ENCODE peak calls at places on chromosomes 1 and 21, in six cellular contexts. M, B, W, S, D and H are unnamed samples.

GRCh38 chr1:27301052-27301422 is 20.9 kb upstream of the TMEM222 start:
- DNase-seq in M (no peak), B (no peak), W (no peak), S (no peak), D (no peak), H (no peak)

GRCh38 chr1:79617777-79618176 is 611.2 kb upstream of the ADGRL4 start:
- DNase-seq in M (no peak), B (no peak), W (no peak), S (no peak), D (no peak), H (no peak)

GRCh38 chr21:34894401-34894800 is 154.7 kb downstream of the RUNX1 start:
- DNase-seq in M (no peak), B (no peak), W (no peak), S (no peak), D (no peak), H (no peak)

GRCh38 chr21:31879251-31879650 is 6.4 kb downstream of the HUNK start:
- DNase-seq in M (no peak), B (no peak), W (no peak), S (no peak), D (no peak), H (no peak)

GRCh38 chr1:13965770-13966398 is 265.9 kb downstream of the PRDM2 start:
- DNase-seq in M (peak; percentile 26), B (peak; percentile 73), W (peak; percentile 72), S (peak; percentile 43), D (no peak), H (no peak)

GRCh38 chr1:183655562-183656075 is 2.5 kb upstream of the APOBEC4 start:
- DNase-seq in M (peak; percentile 84), B (peak; percentile 73), W (peak; percentile 83), S (peak; percentile 79), D (peak; percentile 61), H (peak; percentile 30)

GRCh38 chr1:234617986-234618725 is 8.2 kb upstream of the IRF2BP2 start:
- DNase-seq in M (peak; percentile 85), B (no peak), W (no peak), S (no peak), D (no peak), H (no peak)

GRCh38 chr1:36309397-36309796 is 3.2 kb downstream of the SH3D21 start:
- DNase-seq in M (no peak), B (no peak), W (no peak), S (no peak), D (no peak), H (no peak)

GRCh38 chr1:91007827-91008226 is 14.0 kb downstream of the ZNF644 start:
- DNase-seq in M (no peak), B (no peak), W (no peak), S (no peak), D (no peak), H (no peak)

GRCh38 chr1:53385276-53385932 is 57.5 kb upstream of the LRP8 start:
- DNase-seq in M (no peak), B (no peak), W (no peak), S (no peak), D (no peak), H (no peak)

GRCh38 chr1:192171123-192171522 is 12.9 kb downstream of the RGS18 start:
- DNase-seq in M (peak; percentile 33), B (no peak), W (no peak), S (no peak), D (no peak), H (no peak)

GRCh38 chr1:89884718-89885596 is 64.1 kb downstream of the LRRC8D start:
- DNase-seq in M (peak; percentile 69), B (peak; percentile 15), W (no peak), S (no peak), D (no peak), H (no peak)

GRCh38 chr1:88979054-88979748 is 13.2 kb downstream of the KYAT3 start:
- DNase-seq in M (peak; percentile 53), B (peak; percentile 37), W (no peak), S (no peak), D (no peak), H (no peak)

GRCh38 chr1:116321766-116322175 is 51.3 kb upstream of the ATP1A1 start:
- DNase-seq in M (no peak), B (no peak), W (no peak), S (no peak), D (no peak), H (no peak)

GRCh38 chr21:36155603-36156338 is 853 bp upstream of the DOP1B start:
- DNase-seq in M (no peak), B (no peak), W (no peak), S (peak; percentile 21), D (no peak), H (no peak)

GRCh38 chr1:27284425-27285287 is 37.3 kb upstream of the TMEM222 start:
- DNase-seq in M (peak; percentile 76), B (peak; percentile 61), W (peak; percentile 85), S (peak; percentile 72), D (peak; percentile 28), H (peak; percentile 41)

GRCh38 chr1:225844236-225845061 is 34.5 kb downstream of the EPHX1 start:
- DNase-seq in M (no peak), B (no peak), W (no peak), S (no peak), D (no peak), H (no peak)

GRCh38 chr1:177592624-177593023 is 377.2 kb downstream of the SEC16B start:
- DNase-seq in M (no peak), B (no peak), W (no peak), S (no peak), D (no peak), H (no peak)

GRCh38 chr1:65339866-65340483 is 30.6 kb downstream of the DNAJC6 start:
- DNase-seq in M (peak; percentile 4), B (peak; percentile 11), W (no peak), S (no peak), D (no peak), H (no peak)

GRCh38 chr1:41475346-41475745 is 9.1 kb downstream of the EDN2 start:
- DNase-seq in M (no peak), B (no peak), W (no peak), S (no peak), D (no peak), H (no peak)

GRCh38 chr1:74513396-74513795 is 985 bp upstream of the LRRC53 start:
- DNase-seq in M (no peak), B (no peak), W (no peak), S (no peak), D (no peak), H (no peak)

GRCh38 chr21:45551316-45551715 is 9.1 kb upstream of the SLC19A1 start:
- DNase-seq in M (peak; percentile 91), B (no peak), W (no peak), S (peak; percentile 9), D (peak; percentile 35), H (no peak)

GRCh38 chr1:204130989-204131892 is 20.6 kb downstream of the ETNK2 start:
- DNase-seq in M (peak; percentile 89), B (peak; percentile 87), W (no peak), S (no peak), D (no peak), H (no peak)

DNA sequence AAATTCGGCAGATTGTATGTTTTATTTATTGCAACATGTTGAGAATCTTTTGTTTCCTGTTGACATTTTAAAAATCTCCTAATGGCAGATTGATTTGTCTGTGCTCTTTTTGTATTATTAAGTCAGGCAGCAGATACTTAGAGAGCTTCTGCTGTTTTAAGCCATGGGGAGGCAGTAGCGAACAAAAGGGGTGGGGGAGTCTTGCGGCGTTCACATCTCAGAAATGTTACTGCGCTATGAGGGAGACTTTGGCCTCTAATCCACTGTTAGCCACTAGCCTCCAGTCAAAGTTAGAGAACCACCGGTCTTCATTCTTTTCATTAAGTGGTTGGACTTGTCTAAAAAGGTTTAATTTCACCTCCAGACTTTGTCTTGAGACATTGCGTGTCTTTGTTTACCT is 93.6 kb downstream of the DYRK1A start:
- DNase-seq in M (no peak), B (no peak), W (peak; percentile 54), S (no peak), D (no peak), H (no peak)
- TF ChIP-seq CTCF in M (peak; percentile 21), B (peak; percentile 23), W (no peak), S (no peak), D (no peak), H (peak; percentile 56)

GRCh38 chr1:5235355-5235899 is 581.0 kb downstream of the AJAP1 start:
- DNase-seq in M (no peak), B (no peak), W (no peak), S (no peak), D (no peak), H (no peak)

GRCh38 chr1:5244631-5245285 is 590.3 kb downstream of the AJAP1 start:
- DNase-seq in M (no peak), B (no peak), W (no peak), S (no peak), D (no peak), H (no peak)

GRCh38 chr1:5238351-5239123 is 584.1 kb downstream of the AJAP1 start:
- DNase-seq in M (no peak), B (no peak), W (no peak), S (no peak), D (no peak), H (no peak)

GRCh38 chr1:5242850-5243249 is 588.4 kb downstream of the AJAP1 start:
- DNase-seq in M (no peak), B (no peak), W (no peak), S (no peak), D (no peak), H (no peak)

DNA sequence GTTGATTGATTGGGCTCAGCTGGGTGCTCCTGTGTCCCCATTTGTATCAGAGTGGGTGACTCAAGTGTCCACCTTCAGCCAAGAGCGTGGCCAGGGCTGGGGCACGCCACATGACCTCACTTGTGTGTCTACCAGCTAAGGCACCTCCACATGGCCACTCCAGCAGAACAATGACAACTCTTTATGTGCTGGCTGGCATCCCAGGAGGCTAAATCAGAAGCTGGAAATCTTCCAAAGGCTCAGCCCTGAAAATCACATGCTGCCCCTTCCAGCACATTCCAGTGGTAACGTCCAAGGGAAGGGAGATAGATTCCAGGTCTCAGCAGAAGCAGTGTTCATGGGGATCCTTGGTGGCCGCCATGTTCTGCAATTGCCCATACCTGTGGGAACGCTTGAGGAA is 585.5 kb downstream of the AJAP1 start:
- DNase-seq in M (no peak), B (no peak), W (no peak), S (no peak), D (no peak), H (no peak)
- TF ChIP-seq CTCF in M (no peak), B (no peak), W (no peak), S (no peak), D (no peak), H (no peak)

DNA sequence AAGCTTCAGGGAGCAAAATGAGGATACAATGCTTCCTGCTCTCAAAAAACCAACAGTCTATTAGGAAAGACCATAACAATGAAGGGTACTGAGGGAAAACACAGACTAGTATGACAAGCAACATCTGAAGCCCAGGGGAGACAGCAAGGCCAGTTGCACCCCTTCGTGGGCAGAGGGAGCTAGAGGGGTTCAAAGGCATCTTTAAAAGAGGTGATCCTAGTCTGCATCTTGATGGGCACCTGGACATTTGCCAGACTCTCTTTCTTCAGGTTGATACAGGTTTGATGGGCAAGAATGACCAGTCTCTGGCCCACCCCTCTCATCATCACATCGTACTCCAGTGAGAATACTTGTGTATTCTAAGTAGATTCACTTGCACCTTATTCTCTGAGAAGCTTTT is 177.7 kb downstream of the VAV3 start:
- DNase-seq in M (no peak), B (no peak), W (peak; percentile 26), S (no peak), D (no peak), H (no peak)
- TF ChIP-seq CTCF in M (no peak), B (peak; percentile 11), W (no peak), S (no peak), D (peak; percentile 32), H (no peak)

GRCh38 chr1:216739771-216740170 is 16.5 kb upstream of the ESRRG start:
- DNase-seq in M (no peak), B (no peak), W (no peak), S (no peak), D (no peak), H (no peak)

GRCh38 chr1:216740334-216740733 is 17.1 kb upstream of the ESRRG start:
- DNase-seq in M (no peak), B (no peak), W (no peak), S (no peak), D (no peak), H (no peak)

GRCh38 chr1:216742625-216743024 is 19.4 kb upstream of the ESRRG start:
- DNase-seq in M (peak; percentile 30), B (no peak), W (no peak), S (no peak), D (no peak), H (no peak)
- TF ChIP-seq CTCF in M (peak; percentile 53), B (peak; percentile 34), W (peak; percentile 69), S (peak; percentile 35), D (peak; percentile 18), H (peak; percentile 72)